ENCODE peak calls at places on chromosomes 12 and 14, in five cellular contexts. J is gastrocnemius medialis, V is breast epithelium, C is GM13977, M is uterus. L is an unnamed sample.

GRCh38 chr12:115763376-115763775 is 514.1 kb downstream of the MED13L start:
- DNase-seq in J (no peak), V (peak; percentile 40), C (no peak), M (no peak), L (peak; percentile 10)

GRCh38 chr14:78767436-78767835 is 597.3 kb downstream of the NRXN3 start:
- DNase-seq in J (no peak), V (no peak), C (no peak), M (no peak), L (no peak)

GRCh38 chr12:75568801-75569200 is 57.4 kb upstream of the KRR1 start:
- DNase-seq in J (no peak), V (no peak), C (no peak), M (no peak), L (no peak)

GRCh38 chr14:69424139-69424923 is 25.8 kb downstream of the SLC39A9 start:
- DNase-seq in J (no peak), V (no peak), C (no peak), M (no peak), L (no peak)

GRCh38 chr12:1680804-1681492 is 9.9 kb upstream of the ADIPOR2 start:
- DNase-seq in J (no peak), V (no peak), C (no peak), M (no peak), L (no peak)

GRCh38 chr14:29518335-29518734 is 409.3 kb downstream of the PRKD1 start:
- DNase-seq in J (no peak), V (no peak), C (no peak), M (no peak), L (no peak)

GRCh38 chr14:79056879-79057278 is 886.7 kb downstream of the NRXN3 start:
- DNase-seq in J (no peak), V (no peak), C (no peak), M (no peak), L (no peak)

GRCh38 chr12:46442239-46442638 is 69.7 kb upstream of the SLC38A2 start:
- DNase-seq in J (no peak), V (no peak), C (no peak), M (no peak), L (no peak)

GRCh38 chr12:66693901-66694513 is 15.1 kb upstream of the GRIP1 start:
- DNase-seq in J (no peak), V (no peak), C (peak; percentile 45), M (no peak), L (no peak)

GRCh38 chr14:31880935-31881334 is 196.2 kb upstream of the ARHGAP5 start:
- DNase-seq in J (no peak), V (no peak), C (no peak), M (no peak), L (no peak)

GRCh38 chr12:109512608-109513007 is 35.2 kb downstream of the UBE3B start:
- DNase-seq in J (no peak), V (no peak), C (no peak), M (no peak), L (no peak)

GRCh38 chr12:64042901-64043300 is 179.2 kb downstream of the KICS2 start:
- DNase-seq in J (no peak), V (no peak), C (no peak), M (no peak), L (no peak)

GRCh38 chr12:96981053-96981452 is 74.0 kb downstream of the NEDD1 start:
- DNase-seq in J (no peak), V (peak; percentile 22), C (no peak), M (no peak), L (no peak)

GRCh38 chr12:77493311-77493710 is 337.4 kb upstream of the NAV3 start:
- DNase-seq in J (no peak), V (no peak), C (no peak), M (no peak), L (no peak)

GRCh38 chr12:537772-538171 is 78.0 kb downstream of the B4GALNT3 start:
- DNase-seq in J (no peak), V (peak; percentile 69), C (no peak), M (no peak), L (no peak)

GRCh38 chr14:96002511-96002884 is 36.7 kb upstream of the C14orf132 start:
- DNase-seq in J (no peak), V (no peak), C (no peak), M (no peak), L (no peak)

GRCh38 chr12:6532927-6533652 is 1.2 kb upstream of the GAPDH start:
- DNase-seq in J (no peak), V (peak; percentile 70), C (peak; percentile 59), M (peak; percentile 65), L (no peak)

GRCh38 chr14:98688446-98688845 is 583.6 kb downstream of the BCL11B start:
- DNase-seq in J (no peak), V (no peak), C (no peak), M (no peak), L (no peak)

GRCh38 chr12:100539209-100539608 is 34.3 kb upstream of the GAS2L3 start:
- DNase-seq in J (no peak), V (no peak), C (no peak), M (no peak), L (no peak)

GRCh38 chr14:101111620-101112290 is 208.2 kb upstream of the RTL1 start:
- DNase-seq in J (no peak), V (peak; percentile 5), C (no peak), M (no peak), L (no peak)

GRCh38 chr14:61498303-61498702 is 176.9 kb downstream of the PRKCH start:
- DNase-seq in J (no peak), V (no peak), C (no peak), M (no peak), L (no peak)

DNA sequence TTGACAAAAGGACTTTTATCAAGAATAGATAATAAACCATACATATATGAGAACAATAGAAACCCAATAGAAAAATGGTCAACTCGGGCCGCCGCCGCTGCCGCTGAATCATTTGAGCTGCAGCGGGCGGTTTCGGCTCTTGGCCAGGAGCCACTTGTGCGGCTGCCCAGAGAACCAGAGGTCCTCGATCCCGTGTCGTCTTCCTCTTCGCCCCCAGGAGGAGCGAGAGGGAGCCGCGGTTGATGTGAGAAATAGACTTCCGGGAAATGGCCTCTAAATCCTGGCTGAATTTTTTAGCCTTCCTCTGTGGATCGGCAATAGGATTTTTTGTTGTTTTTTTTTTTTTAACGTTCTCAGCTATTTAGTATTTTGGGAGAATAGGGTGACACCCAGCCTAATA is 44.8 kb downstream of the CPSF6 start:
- DNase-seq in J (peak; percentile 20), V (no peak), C (no peak), M (peak; percentile 72), L (peak; percentile 38)
- TF ChIP-seq CTCF in J (no peak), V (no peak), C (no peak), M (no peak), L (no peak)

GRCh38 chr14:30849354-30849753 is 25.0 kb upstream of the COCH start:
- DNase-seq in J (no peak), V (no peak), C (peak; percentile 34), M (no peak), L (no peak)
- TF ChIP-seq CTCF in J (no peak), V (no peak), C (no peak), M (no peak), L (no peak)

GRCh38 chr12:24974216-24974615 is 25.3 kb upstream of the BCAT1 start:
- DNase-seq in J (no peak), V (no peak), C (no peak), M (no peak), L (no peak)
- TF ChIP-seq CTCF in J (no peak), V (no peak), C (no peak), M (no peak), L (no peak)

GRCh38 chr14:105316563-105316941 is 2.0 kb downstream of the PACS2 start:
- DNase-seq in J (no peak), V (no peak), C (no peak), M (no peak), L (no peak)

GRCh38 chr14:105314287-105315185 is at the start of gene PACS2:
- DNase-seq in J (peak; percentile 46), V (peak; percentile 30), C (peak; percentile 100), M (peak; percentile 81), L (peak; percentile 54)

GRCh38 chr14:105315941-105316562 is 1.5 kb downstream of the PACS2 start:
- DNase-seq in J (no peak), V (no peak), C (no peak), M (no peak), L (no peak)

GRCh38 chr14:105313381-105314286 is 914 bp upstream of the PACS2 start:
- DNase-seq in J (no peak), V (no peak), C (no peak), M (peak; percentile 48), L (no peak)

DNA sequence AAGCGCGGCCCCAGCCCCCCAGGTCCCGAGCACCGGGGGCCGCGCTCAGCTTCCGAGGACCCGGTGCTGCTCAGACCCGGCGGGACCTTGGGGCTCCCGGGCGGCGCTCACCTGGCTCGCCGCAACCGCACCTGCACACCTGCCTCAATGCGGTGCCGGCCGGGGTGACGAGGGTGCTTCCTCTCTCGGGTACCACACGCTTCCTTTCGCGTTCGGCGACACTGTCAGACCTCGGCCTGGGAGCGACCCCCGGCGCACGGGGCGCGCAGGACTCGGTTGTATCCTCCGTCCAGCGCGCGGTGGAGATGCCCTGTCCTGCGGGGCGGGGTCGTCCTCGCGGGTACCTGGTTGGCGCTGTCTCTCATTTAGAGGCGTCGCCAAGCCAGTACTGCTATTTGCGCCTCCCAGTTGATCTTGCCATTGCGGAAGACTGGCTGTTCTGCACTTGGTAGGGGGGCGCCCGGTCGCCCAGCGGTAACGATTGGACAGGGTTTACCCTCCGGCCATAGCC is 718 bp downstream of the PACS2 start:
- DNase-seq in J (no peak), V (no peak), C (no peak), M (no peak), L (no peak)
- TF ChIP-seq CTCF in J (no peak), V (no peak), C (no peak), M (no peak), L (no peak)

L was measured in tibial nerve.